ENCODE peak calls at places on chromosomes 13 and 19, in six cellular contexts. D, Z, L, R, B and A are unnamed samples.

GRCh38 chr13:44903596-44903995 is 85.7 kb downstream of the NUFIP1 start:
- ATAC-seq in D (peak; percentile 92), Z (no peak), L (no peak), R (no peak), B (no peak), A (peak; percentile 94)

GRCh38 chr19:29714371-29714952 is 599 bp downstream of the C19orf12 start:
- ATAC-seq in D (peak; percentile 9), Z (peak; percentile 49), L (peak; percentile 2), R (peak; percentile 41), B (peak; percentile 27), A (peak; percentile 6)

GRCh38 chr13:108328848-108329247 is 59.3 kb downstream of the TNFSF13B start:
- ATAC-seq in D (no peak), Z (no peak), L (no peak), R (no peak), B (no peak), A (no peak)

GRCh38 chr13:77038907-77039470 is 12.0 kb upstream of the FBXL3 start:
- ATAC-seq in D (no peak), Z (no peak), L (no peak), R (no peak), B (no peak), A (no peak)

GRCh38 chr13:28040977-28041376 is 52.5 kb upstream of the URAD start:
- ATAC-seq in D (no peak), Z (no peak), L (no peak), R (no peak), B (no peak), A (no peak)

GRCh38 chr19:46787331-46788100 is 878 bp downstream of the SLC1A5 start:
- ATAC-seq in D (peak; percentile 59), Z (peak; percentile 12), L (peak; percentile 21), R (peak; percentile 1), B (peak; percentile 13), A (peak; percentile 51)

GRCh38 chr13:88736026-88736425 is 1064.9 kb downstream of the SLITRK5 start:
- ATAC-seq in D (no peak), Z (no peak), L (no peak), R (no peak), B (no peak), A (no peak)

GRCh38 chr13:39542361-39542760 is 60.6 kb downstream of the LHFPL6 start:
- ATAC-seq in D (no peak), Z (no peak), L (no peak), R (no peak), B (no peak), A (no peak)

GRCh38 chr13:82878536-82878935 is 1003.7 kb downstream of the SLITRK1 start:
- ATAC-seq in D (no peak), Z (no peak), L (no peak), R (no peak), B (no peak), A (no peak)

GRCh38 chr19:44192127-44192526 is 20.2 kb upstream of the ZNF227 start:
- ATAC-seq in D (no peak), Z (no peak), L (no peak), R (no peak), B (no peak), A (no peak)

GRCh38 chr19:1572795-1573194 is 4.7 kb upstream of the MEX3D start:
- ATAC-seq in D (no peak), Z (no peak), L (no peak), R (no peak), B (no peak), A (no peak)

GRCh38 chr19:1569997-1570396 is 1.9 kb upstream of the MEX3D start:
- ATAC-seq in D (no peak), Z (no peak), L (no peak), R (no peak), B (no peak), A (no peak)

GRCh38 chr19:1568320-1569019 is at the start of gene MEX3D:
- ATAC-seq in D (peak; percentile 87), Z (peak; percentile 75), L (peak; percentile 49), R (peak; percentile 86), B (peak; percentile 95), A (peak; percentile 83)

GRCh38 chr19:1570836-1571235 is 2.7 kb upstream of the MEX3D start:
- ATAC-seq in D (no peak), Z (no peak), L (no peak), R (no peak), B (no peak), A (no peak)

DNA sequence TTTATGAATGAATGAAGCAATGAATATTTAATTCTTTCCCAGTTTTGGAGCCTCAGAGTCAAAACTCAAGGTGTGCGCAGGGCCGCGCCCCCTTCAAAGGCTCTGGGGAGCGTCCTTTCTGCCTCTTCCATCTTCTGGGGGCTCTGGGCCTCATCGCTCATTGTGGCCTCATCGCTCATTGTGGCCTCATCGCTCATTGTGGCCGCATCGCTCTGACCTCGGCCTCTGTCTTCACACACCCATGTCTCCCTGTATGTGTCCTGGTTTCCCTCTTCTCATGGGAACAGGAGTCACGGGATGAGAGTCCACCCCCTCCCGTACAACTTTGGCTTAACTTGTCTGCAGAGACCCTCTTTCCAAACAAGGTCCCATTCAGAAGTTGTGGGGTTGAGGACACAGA is 3.2 kb upstream of the MEX3D start:
- ATAC-seq in D (no peak), Z (no peak), L (no peak), R (no peak), B (no peak), A (no peak)
- TF ChIP-seq POLR2AphosphoS5 in D (no peak), Z (no peak), L (no peak), R (no peak), B (no peak), A (no peak)

GRCh38 chr13:48249018-48249417 is 16.0 kb downstream of the ITM2B start:
- ATAC-seq in D (no peak), Z (no peak), L (no peak), R (no peak), B (no peak), A (no peak)
- H3K4me1 ChIP-seq in D (peaks cover 70% of the 10 kb centered on the region), Z (no peaks in the 10 kb centered on the region), L (peaks cover 29% of the 10 kb centered on the region), R (no peaks in the 10 kb centered on the region), B (no peaks in the 10 kb centered on the region), A (peaks cover 7% of the 10 kb centered on the region)

GRCh38 chr13:32582991-32583390 is 3.3 kb upstream of the PDS5B start:
- ATAC-seq in D (no peak), Z (no peak), L (no peak), R (no peak), B (no peak), A (no peak)

GRCh38 chr13:32585625-32586021 is 629 bp upstream of the PDS5B start:
- ATAC-seq in D (no peak), Z (no peak), L (peak; percentile 19), R (no peak), B (no peak), A (no peak)

GRCh38 chr13:32587014-32587773 is 942 bp downstream of the PDS5B start:
- ATAC-seq in D (peak; percentile 63), Z (peak; percentile 55), L (peak; percentile 76), R (peak; percentile 75), B (peak; percentile 62), A (peak; percentile 66)

GRCh38 chr13:32587774-32588165 is 1.5 kb downstream of the PDS5B start:
- ATAC-seq in D (no peak), Z (no peak), L (peak; percentile 2), R (peak; percentile 7), B (no peak), A (no peak)

DNA sequence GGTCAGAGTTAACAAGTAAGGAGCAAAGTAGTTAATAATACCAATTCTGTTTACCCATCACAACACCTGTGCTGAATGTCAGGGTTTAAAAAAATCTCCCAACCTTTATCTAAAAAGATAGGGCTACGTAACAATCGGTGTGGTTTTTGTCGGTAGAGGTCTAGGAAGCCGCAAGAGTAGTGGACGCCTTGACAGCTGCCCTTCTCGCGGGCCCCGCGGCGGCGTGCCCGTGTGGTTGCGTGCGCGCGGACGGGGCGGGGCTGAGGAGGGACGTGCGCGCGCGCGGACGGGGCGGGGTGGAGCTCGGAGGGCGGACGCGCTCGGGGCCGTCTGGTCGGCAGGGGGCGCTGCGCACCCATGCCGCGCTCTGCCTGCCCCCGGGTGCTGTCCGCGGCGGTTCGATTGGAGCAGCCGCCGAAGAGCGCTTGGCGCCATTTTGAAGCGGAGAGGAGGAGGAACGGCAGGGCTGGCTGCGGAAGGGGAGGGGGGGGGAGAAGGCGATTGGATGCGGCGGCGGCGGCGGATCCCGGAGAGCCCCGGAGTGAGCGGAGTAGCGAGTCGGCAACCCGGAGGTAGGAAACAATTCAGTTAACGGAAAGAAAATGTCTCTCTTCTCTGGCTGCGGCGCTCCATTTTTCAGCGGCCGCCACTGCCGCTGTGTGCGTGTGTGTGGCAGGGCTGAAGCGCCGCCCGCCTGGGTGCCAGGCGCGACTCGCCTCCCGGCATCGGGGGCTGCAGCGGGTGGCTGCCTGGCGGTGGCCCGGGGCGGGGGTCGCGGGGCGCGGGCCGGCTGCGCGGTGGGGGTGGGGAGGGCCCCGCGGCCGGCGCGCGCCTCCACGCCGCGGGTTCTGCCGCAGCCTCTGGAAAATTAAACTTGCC is at the start of gene PDS5B:
- ATAC-seq in D (peak; percentile 99), Z (peak; percentile 90), L (peak; percentile 90), R (peak; percentile 91), B (peak; percentile 90), A (peak; percentile 95)
- TF ChIP-seq POLR2A in D (no peak), Z (peak; percentile 20), L (peak; percentile 50), R (peak; percentile 68), B (peak; percentile 71), A (peak; percentile 42)

DNA sequence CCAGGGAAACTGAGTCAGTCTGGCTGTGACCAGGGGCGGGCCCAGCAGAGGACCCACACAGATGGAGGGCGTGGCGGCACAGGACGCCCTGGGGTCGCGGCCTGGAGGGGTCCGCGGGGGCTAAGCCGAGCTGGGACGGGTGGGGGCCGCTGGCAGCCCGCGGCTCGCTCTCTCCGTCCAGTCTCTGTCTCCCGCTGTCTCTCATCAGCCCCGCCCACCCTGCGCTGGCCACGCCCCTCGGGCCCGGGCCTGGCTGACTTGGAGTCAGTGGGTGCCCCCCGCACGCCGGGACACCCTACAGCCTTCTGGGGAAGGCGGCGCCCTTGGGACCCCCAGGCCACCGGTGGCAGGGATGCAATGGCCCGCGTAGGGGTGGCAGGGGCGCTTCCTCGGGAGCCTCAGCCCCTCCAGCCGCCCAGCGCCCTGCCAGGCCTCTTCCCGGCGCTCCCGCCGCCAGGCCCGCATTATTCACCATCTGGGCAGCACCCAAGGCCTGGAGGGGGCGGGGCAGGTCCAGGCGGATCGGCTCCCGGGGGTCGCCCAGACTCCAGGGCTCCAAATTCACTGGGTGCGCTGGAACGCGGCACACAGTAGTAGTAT is at the start of gene TBXA2R:
- ATAC-seq in D (peak; percentile 89), Z (peak; percentile 86), L (peak; percentile 51), R (peak; percentile 89), B (peak; percentile 70), A (peak; percentile 84)
- TF ChIP-seq POLR2AphosphoS5 in D (no peak), Z (no peak), L (no peak), R (no peak), B (no peak), A (peak; percentile 57)

DNA sequence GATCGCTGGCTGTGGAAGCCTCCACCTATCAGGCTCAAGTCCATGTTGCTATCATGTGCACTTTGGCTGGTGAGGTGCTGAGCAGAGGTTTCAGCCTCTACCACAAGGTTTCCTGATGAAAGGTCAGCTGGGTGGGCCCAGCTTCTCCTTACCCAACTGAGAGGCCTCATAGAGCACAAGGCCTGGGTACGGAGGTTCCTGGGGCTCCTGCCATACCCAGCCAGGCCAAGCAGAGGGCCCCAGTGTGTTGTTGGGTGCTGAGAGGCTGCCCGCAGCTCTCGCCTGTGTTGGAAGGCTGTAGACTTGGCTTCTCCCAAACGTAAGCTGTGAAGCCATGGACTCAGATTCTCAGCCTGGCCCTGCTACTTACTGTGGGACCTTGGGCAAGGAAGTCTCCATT is 28.2 kb downstream of the ACTN4 start:
- ATAC-seq in D (peak; percentile 14), Z (no peak), L (peak; percentile 55), R (peak; percentile 60), B (peak; percentile 21), A (no peak)
- H3K4me1 ChIP-seq in D (peaks cover 84% of the 10 kb centered on the region), Z (peaks cover 85% of the 10 kb centered on the region), L (peaks cover 87% of the 10 kb centered on the region), R (peaks cover 80% of the 10 kb centered on the region), B (peaks cover 49% of the 10 kb centered on the region), A (peaks cover 22% of the 10 kb centered on the region)

DNA sequence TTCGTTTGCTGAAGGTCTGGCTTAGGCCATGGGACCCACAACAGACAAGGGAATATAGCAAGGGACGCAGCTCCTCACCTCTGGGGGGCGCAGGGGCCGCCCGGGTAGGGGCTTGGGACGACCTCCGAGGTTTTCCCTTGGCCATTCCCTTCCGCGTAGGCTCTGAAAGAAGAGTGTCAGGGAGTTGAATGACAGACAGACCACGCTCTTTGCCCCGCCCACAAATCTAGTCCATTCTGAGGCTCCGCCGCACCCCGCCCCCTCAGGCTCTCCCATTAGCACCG is 11.4 kb upstream of the ZNF414 start:
- ATAC-seq in D (no peak), Z (no peak), L (peak; percentile 78), R (no peak), B (no peak), A (no peak)
- TF ChIP-seq POLR2A in D (no peak), Z (no peak), L (peak; percentile 67), R (peak; percentile 11), B (no peak), A (no peak)